ENCODE peak calls at places on chromosomes 16 and 17, in seven cellular contexts. S, Q, P, N, G, J and U are unnamed samples.

GRCh38 chr16:53456625-53457024 is 22.4 kb downstream of the RBL2 start:
- DNase-seq in S (no peak), Q (peak; percentile 22), P (no peak), N (peak; percentile 16), G (no peak), J (no peak), U (peak; percentile 16)

GRCh38 chr17:58786586-58787295 is 31.1 kb downstream of the PPM1E start:
- DNase-seq in S (peak; percentile 31), Q (no peak), P (no peak), N (no peak), G (no peak), J (no peak), U (no peak)

GRCh38 chr16:47565454-47565853 is 104.3 kb downstream of the PHKB start:
- DNase-seq in S (no peak), Q (no peak), P (no peak), N (peak; percentile 14), G (no peak), J (no peak), U (no peak)

GRCh38 chr16:87963400-87963799 is 12.2 kb downstream of the BANP start:
- DNase-seq in S (peak; percentile 43), Q (peak; percentile 76), P (peak; percentile 69), N (peak; percentile 79), G (no peak), J (no peak), U (no peak)

GRCh38 chr16:50201784-50202183 is 48.7 kb downstream of the TENT4B start:
- DNase-seq in S (no peak), Q (no peak), P (no peak), N (no peak), G (no peak), J (no peak), U (no peak)

GRCh38 chr16:15518412-15519351 is 84.3 kb downstream of the BMERB1 start:
- DNase-seq in S (no peak), Q (no peak), P (no peak), N (no peak), G (peak; percentile 84), J (no peak), U (no peak)

GRCh38 chr16:47928008-47928407 is 227.8 kb downstream of the ABCC12 start:
- DNase-seq in S (no peak), Q (no peak), P (no peak), N (no peak), G (no peak), J (no peak), U (peak; percentile 18)

GRCh38 chr16:870856-871561 is 70.5 kb upstream of the GNG13 start:
- DNase-seq in S (no peak), Q (no peak), P (no peak), N (no peak), G (no peak), J (no peak), U (no peak)

GRCh38 chr17:56679148-56679766 is 85.8 kb downstream of the NOG start:
- DNase-seq in S (no peak), Q (no peak), P (no peak), N (no peak), G (no peak), J (no peak), U (peak; percentile 4)

GRCh38 chr17:27602721-27603445 is 28.1 kb upstream of the LGALS9 start:
- DNase-seq in S (no peak), Q (peak; percentile 74), P (peak; percentile 38), N (peak; percentile 76), G (peak; percentile 78), J (peak; percentile 91), U (peak; percentile 72)

GRCh38 chr17:41654134-41654907 is 29.9 kb upstream of the KRT17 start:
- DNase-seq in S (no peak), Q (no peak), P (no peak), N (no peak), G (no peak), J (no peak), U (no peak)

GRCh38 chr17:42698736-42699414 is 16.5 kb downstream of the CNTNAP1 start:
- DNase-seq in S (peak; percentile 40), Q (no peak), P (no peak), N (no peak), G (peak; percentile 94), J (no peak), U (no peak)

GRCh38 chr17:57898487-57899311 is 48.9 kb upstream of the MRPS23 start:
- DNase-seq in S (no peak), Q (no peak), P (no peak), N (no peak), G (no peak), J (no peak), U (no peak)

GRCh38 chr17:65022751-65023421 is 33.7 kb downstream of the GNA13 start:
- DNase-seq in S (peak; percentile 18), Q (no peak), P (no peak), N (peak; percentile 38), G (no peak), J (peak; percentile 39), U (no peak)